ENCODE peak calls at places on chromosomes 2 and 18, in four cellular contexts. V, C, M and S are unnamed samples.

GRCh38 chr2:219452361-219453317 is 18.0 kb downstream of the SPEG start:
- DNase-seq in V (no peak), C (peak), M (no peak), S (no peak)

GRCh38 chr2:133955174-133955573 is 298.7 kb upstream of the MGAT5 start:
- DNase-seq in V (no peak), C (no peak), M (peak), S (no peak)

GRCh38 chr2:8534729-8535397 is 147.0 kb upstream of the ID2 start:
- DNase-seq in V (no peak), C (peak), M (no peak), S (no peak)

GRCh38 chr18:46250084-46250811 is 146.1 kb downstream of the HAUS1 start:
- DNase-seq in V (peak), C (peak), M (peak), S (peak)

GRCh38 chr2:47129191-47129711 is 25.9 kb downstream of the STPG4 start:
- DNase-seq in V (no peak), C (no peak), M (no peak), S (no peak)

GRCh38 chr2:16621348-16621747 is 44.3 kb downstream of the CYRIA start:
- DNase-seq in V (no peak), C (no peak), M (no peak), S (no peak)

GRCh38 chr18:63247506-63248394 is 71.8 kb downstream of the BCL2 start:
- DNase-seq in V (no peak), C (no peak), M (no peak), S (no peak)

GRCh38 chr2:173286153-173286809 is 68.4 kb upstream of the CDCA7 start:
- DNase-seq in V (no peak), C (no peak), M (no peak), S (peak)

GRCh38 chr2:144515425-144515693 is 4.6 kb downstream of the ZEB2 start:
- DNase-seq in V (no peak), C (no peak), M (no peak), S (no peak)

GRCh38 chr2:2843969-2844548 is 513.0 kb upstream of the MYT1L start:
- DNase-seq in V (no peak), C (no peak), M (no peak), S (peak)
- TF ChIP-seq CTCF in V (peak), C (no peak), M (peak), S (peak)

GRCh38 chr2:38602136-38602731 is 494 bp downstream of the HNRNPLL start:
- DNase-seq in V (no peak), C (no peak), M (peak), S (no peak)

GRCh38 chr2:38601061-38601460 is 1.7 kb downstream of the HNRNPLL start:
- DNase-seq in V (no peak), C (no peak), M (no peak), S (no peak)

GRCh38 chr2:38601463-38602135 is 1.1 kb downstream of the HNRNPLL start:
- DNase-seq in V (peak), C (peak), M (peak), S (no peak)

GRCh38 chr2:38603402-38604265 is 906 bp upstream of the HNRNPLL start:
- DNase-seq in V (no peak), C (peak), M (peak), S (peak)

GRCh38 chr2:38602732-38603401 is at the start of gene HNRNPLL:
- DNase-seq in V (peak), C (peak), M (peak), S (peak)
- TF ChIP-seq CTCF in V (no peak), C (no peak), M (no peak), S (no peak)

DNA sequence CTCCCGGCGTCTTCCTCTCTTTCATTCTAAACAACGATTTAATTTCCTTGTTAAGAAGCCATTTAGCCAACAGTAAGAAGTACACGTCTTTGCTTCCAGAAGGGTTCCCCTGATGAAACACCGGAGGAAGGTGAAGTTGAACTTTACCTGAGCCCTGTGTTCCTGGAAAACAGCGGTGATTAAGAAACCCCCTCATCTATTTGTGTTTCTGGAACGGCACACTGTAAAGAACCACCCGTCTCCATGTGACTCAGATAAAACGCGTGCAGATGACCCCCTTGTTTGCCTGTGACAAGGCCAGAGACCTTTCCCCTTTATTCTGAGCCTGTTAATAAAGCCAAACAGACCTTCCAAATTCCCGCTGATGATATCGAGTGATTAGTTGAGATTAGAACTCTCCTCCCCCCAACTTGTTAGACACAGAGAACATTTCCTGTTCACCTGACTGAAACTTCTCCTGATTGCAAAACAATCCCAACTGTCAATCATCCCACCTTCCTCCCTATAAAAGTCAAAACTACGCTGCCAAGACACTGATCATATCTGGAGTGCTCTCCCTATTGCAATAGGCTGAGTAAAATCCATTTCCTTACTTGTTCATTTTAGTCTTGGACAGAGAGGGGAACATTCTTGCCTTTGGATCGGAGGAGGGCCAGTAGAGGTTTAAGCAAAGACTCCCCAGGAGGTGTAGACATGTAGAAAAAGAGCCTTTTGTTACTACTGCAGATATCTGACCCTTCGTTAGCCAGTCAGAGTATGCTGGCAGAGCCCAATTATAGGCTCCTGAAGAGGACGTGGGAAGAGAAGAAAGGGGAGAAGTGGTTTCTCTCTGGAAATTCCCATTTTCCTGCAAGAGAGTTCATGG is 883 bp upstream of the IWS1 start:
- DNase-seq in V (no peak), C (no peak), M (peak), S (peak)
- TF ChIP-seq CTCF in V (no peak), C (peak), M (no peak), S (peak)

GRCh38 chr2:100321181-100321880 is 970 bp downstream of the LONRF2 start:
- DNase-seq in V (no peak), C (peak), M (no peak), S (peak)
- TF ChIP-seq CTCF in V (peak), C (no peak), M (no peak), S (no peak)

GRCh38 chr2:64922482-64923384 is 66.5 kb upstream of the SLC1A4 start:
- DNase-seq in V (no peak), C (no peak), M (no peak), S (no peak)
- TF ChIP-seq CTCF in V (no peak), C (no peak), M (no peak), S (no peak)

DNA sequence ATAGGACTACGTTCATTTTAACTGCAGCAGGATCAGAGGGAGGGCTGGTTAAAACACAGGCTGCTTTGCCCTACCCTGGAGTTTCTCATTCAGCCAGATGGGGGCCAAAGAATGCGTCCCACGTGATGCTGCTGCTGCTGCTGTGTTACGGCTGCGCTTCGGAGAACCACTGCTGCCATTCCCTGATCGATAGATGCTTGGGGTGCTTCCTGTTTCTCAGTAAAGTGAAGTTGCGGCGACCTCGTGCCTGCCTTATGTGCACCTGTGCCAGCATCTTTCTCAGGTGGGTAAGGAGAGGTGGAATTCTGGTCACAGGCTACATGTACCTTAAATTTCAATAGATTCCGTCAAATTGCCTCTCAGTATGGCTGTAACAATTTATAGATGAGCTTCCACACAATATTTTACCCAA is 24.7 kb upstream of the TOGARAM2 start:
- DNase-seq in V (no peak), C (peak), M (no peak), S (peak)
- TF ChIP-seq CTCF in V (peak), C (peak), M (no peak), S (no peak)

DNA sequence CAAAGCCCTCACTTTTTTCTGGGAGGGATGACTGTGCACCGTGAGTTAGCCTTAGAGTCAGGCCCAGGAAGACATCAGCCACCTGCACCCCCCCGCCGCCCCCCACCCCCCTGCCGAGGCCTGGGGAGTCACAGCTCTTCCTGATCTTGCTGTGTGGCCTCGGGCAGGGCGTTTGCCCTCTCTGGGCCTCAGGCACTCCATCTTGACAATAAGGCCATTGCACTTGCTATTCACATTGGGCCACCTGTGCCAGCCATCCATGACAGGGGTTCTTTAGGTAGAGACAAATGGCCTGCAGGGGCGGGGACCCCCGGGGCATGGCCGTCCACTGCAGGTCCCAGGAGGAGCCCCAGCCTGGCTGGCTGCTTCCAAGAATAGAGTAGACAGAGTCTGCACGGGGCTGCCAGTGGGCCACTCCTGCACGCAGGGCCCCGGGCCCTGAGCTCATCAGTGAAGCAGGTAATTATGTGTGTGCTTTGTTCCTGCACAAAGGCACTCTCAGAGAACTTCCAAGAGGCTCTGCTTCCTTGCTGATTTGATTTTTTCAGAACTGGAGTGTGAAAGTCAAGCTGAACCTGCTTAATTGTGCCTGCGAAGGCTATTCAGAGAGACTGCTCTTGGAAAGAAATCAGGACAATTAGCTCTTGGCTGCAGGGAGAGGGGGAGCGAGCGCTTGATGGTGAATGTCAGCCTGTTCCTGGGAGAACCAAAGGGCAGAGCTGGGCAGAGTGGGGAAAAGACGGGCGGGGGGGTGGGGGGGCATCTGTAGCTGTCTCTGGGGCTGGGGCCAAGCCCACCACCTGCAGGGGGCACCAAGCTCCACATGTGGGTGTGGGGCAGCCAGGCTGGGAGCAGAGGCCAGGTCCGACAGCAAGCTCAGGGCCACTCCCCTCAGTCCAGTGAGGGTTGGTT is 40.3 kb downstream of the RRM2 start:
- DNase-seq in V (no peak), C (no peak), M (no peak), S (no peak)
- TF ChIP-seq CTCF in V (no peak), C (no peak), M (no peak), S (no peak)

GRCh38 chr2:177149155-177149503 is 63.5 kb upstream of the HNRNPA3 start:
- DNase-seq in V (no peak), C (no peak), M (no peak), S (no peak)
- TF ChIP-seq CTCF in V (no peak), C (no peak), M (no peak), S (no peak)